ENCODE peak calls at places on chromosomes 13 and 19, in four cellular contexts. J is uterus, I is stomach, T is BE2C. Q is an unnamed sample.

GRCh38 chr13:54029226-54029625 is 1000.6 kb downstream of the OLFM4 start:
- DNase-seq in J (no peak), I (no peak), T (no peak), Q (no peak)

GRCh38 chr19:1975081-1975480 is 34.1 kb downstream of the CSNK1G2 start:
- DNase-seq in J (peak), I (no peak), T (no peak), Q (no peak)

GRCh38 chr13:25973576-25973975 is 78.2 kb downstream of the SHISA2 start:
- DNase-seq in J (no peak), I (no peak), T (no peak), Q (no peak)

GRCh38 chr19:13117772-13118423 is at the start of gene NACC1:
- DNase-seq in J (peak), I (peak), T (peak), Q (peak)

GRCh38 chr19:45346449-45346848 is 5.9 kb downstream of the KLC3 start:
- DNase-seq in J (no peak), I (peak), T (no peak), Q (no peak)

GRCh38 chr13:40116008-40116407 is 460.5 kb downstream of the COG6 start:
- DNase-seq in J (peak), I (peak), T (no peak), Q (peak)

GRCh38 chr13:94784066-94784465 is 71.7 kb upstream of the SOX21 start:
- DNase-seq in J (no peak), I (no peak), T (no peak), Q (no peak)

GRCh38 chr19:34806976-34807860 is 34.2 kb upstream of the ZNF599 start:
- DNase-seq in J (no peak), I (no peak), T (no peak), Q (no peak)

GRCh38 chr13:99129951-99130350 is 70.7 kb upstream of the UBAC2 start:
- DNase-seq in J (no peak), I (no peak), T (no peak), Q (no peak)

GRCh38 chr13:97348569-97349100 is 85.3 kb upstream of the RAP2A start:
- DNase-seq in J (no peak), I (no peak), T (no peak), Q (no peak)

GRCh38 chr13:28413999-28414398 is 80.9 kb downstream of the FLT1 start:
- DNase-seq in J (no peak), I (no peak), T (no peak), Q (no peak)

GRCh38 chr19:9838324-9838723 is 3.2 kb downstream of the PIN1 start:
- DNase-seq in J (no peak), I (no peak), T (no peak), Q (no peak)

GRCh38 chr19:49749055-49749716 is 13.9 kb downstream of the TSKS start:
- DNase-seq in J (no peak), I (no peak), T (no peak), Q (no peak)

GRCh38 chr13:100542546-100543156 is 45.9 kb downstream of the GGACT start:
- DNase-seq in J (no peak), I (no peak), T (no peak), Q (no peak)

GRCh38 chr13:50131998-50132936 is 117.0 kb downstream of the KCNRG start:
- DNase-seq in J (no peak), I (no peak), T (no peak), Q (no peak)

GRCh38 chr19:8626823-8627222 is 3.6 kb upstream of the NFILZ start:
- DNase-seq in J (no peak), I (no peak), T (no peak), Q (no peak)

GRCh38 chr19:27652796-27653195 is 1560.2 kb downstream of the UQCRFS1 start:
- DNase-seq in J (no peak), I (no peak), T (no peak), Q (no peak)

GRCh38 chr13:32586022-32586900 is at the start of gene PDS5B:
- DNase-seq in J (peak), I (peak), T (peak), Q (peak)

GRCh38 chr19:19514215-19514633 is 1.1 kb downstream of the TSSK6 start:
- DNase-seq in J (peak), I (no peak), T (no peak), Q (no peak)

GRCh38 chr13:84208251-84208650 is 326.0 kb upstream of the SLITRK1 start:
- DNase-seq in J (no peak), I (no peak), T (no peak), Q (no peak)

GRCh38 chr19:7292352-7292949 is 1.8 kb downstream of the INSR start:
- DNase-seq in J (no peak), I (no peak), T (no peak), Q (no peak)

GRCh38 chr19:51370230-51370629 is 1.4 kb upstream of the CLDND2 start:
- DNase-seq in J (no peak), I (no peak), T (no peak), Q (no peak)

DNA sequence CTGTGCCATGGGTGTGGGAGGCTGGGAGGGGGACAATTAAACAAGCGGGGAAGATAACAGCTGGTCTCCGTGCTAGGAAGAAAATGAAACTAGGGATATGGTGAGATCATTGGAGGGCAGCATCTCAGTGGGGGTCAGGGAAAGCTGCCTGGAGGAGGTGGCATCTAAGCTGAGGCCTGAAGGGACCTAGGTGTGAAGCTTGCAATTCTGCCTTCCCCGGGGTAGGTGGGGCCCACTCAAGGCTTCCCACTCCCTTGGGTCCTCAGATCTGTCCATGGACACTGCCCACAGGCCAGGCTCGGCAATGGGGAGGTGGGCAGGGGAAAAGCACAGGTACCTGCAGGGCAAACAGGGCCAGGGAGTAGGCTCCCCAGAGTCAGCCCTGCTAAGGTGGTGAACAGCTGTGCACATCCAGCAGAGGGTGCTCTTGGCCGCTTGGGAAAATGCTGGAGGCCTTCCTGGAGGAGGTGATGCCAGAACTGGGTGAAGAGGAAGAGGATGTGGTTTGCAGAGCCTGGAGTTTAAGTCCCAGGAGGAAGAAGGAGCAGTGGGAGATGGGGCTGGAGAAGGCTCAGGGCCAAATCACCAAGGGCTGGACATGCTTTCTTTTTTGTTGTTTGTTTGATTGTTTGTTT is 25.7 kb upstream of the CCNE1 start:
- DNase-seq in J (no peak), I (no peak), T (no peak), Q (peak)
- TF ChIP-seq CTCF in J (no peak), I (no peak), T (peak), Q (no peak)

DNA sequence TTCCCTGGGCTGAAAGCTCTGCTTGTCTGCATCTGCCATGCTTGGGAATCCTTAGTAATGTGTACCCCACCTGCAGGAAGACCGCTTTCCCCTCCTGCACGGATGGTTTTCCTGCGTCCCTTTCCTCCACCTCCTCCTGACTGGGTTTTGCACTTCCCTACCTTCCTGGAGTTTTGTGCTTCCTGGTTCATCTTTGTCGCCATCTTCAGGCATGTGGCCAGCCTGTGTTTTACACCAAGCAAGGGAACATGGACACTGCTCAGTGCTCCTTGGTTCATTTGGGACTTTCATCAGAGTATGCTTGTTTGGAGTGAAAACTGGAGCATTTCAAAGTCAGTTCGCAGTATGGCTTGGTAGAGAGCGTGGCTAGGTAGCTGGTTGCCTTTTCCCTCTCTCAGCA is 30.7 kb downstream of the ERICH6B start:
- DNase-seq in J (no peak), I (no peak), T (peak), Q (no peak)
- TF ChIP-seq CTCF in J (no peak), I (no peak), T (peak), Q (no peak)

GRCh38 chr13:44917589-44918322 is 71.5 kb downstream of the NUFIP1 start:
- DNase-seq in J (peak), I (peak), T (peak), Q (peak)
- TF ChIP-seq CTCF in J (peak), I (no peak), T (peak), Q (peak)

DNA sequence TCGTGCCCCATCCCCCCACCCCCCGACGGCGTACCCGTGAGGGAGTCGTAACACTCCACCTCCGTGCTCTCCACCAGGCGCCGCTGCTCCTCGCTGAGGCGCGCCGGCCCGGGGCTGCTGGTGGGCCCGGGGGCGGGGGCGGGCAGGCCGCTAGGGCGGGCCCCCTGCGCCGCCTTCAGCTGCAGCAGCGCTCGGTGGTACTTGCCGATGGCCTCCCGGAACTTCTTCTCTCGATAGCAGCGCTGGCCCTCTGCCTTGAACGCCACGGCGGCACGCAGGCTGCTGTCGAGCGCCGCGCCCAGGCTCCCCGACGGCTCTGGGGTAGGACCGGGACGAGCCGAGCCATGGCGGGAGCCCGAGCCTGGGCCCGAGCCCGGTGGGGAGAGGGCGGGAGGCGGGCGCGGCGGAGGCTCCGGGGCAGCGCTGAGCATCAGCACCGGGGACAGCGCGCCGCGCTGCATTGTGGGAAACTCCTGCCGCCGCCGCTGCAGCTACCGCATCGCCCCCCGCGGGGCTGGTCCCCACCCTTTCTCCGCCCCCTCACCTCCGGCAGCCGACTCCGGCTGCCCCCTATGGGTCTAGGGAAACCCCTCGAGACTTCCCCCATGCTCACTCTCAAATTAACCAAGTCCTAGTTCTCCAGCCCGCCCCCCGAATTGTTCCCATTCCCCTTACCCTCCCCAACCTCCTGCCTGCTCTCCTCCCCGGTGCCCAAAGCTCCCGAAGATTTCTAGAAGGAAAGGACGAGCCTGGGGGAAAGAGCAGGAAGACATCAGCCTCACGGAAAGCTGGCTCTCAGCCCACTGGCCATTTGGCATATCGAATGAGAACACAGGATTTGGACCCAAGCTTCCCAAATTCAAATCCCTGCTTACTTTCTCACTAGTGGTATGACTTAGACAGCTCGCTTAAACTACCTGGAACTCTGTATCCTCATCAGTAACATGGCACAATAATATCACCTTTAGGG is at the start of gene TTC9B:
- DNase-seq in J (no peak), I (no peak), T (peak), Q (no peak)
- TF ChIP-seq CTCF in J (no peak), I (no peak), T (no peak), Q (no peak)